ENCODE peak calls at places on chromosome X, in six cellular contexts. One of them, this sample, is unnamed.

GRCh38 chrX:135923353-135923752 is 29.8 kb downstream of the SAGE1 start:
- DNase-seq in neuronal stem cell: no peak
- DNase-seq in A549: peak; percentile 4
- DNase-seq in HepG2: no peak
- DNase-seq in aorta: no peak
- DNase-seq in upper lobe of left lung: no peak
- DNase-seq in this sample: no peak

GRCh38 chrX:135639066-135639815 is 74.2 kb upstream of the CT45A1 start:
- DNase-seq in neuronal stem cell: no peak
- DNase-seq in A549: no peak
- DNase-seq in HepG2: no peak
- DNase-seq in aorta: no peak
- DNase-seq in upper lobe of left lung: no peak
- DNase-seq in this sample: no peak

GRCh38 chrX:154051210-154051810 is 31.6 kb upstream of the IRAK1 start:
- DNase-seq in neuronal stem cell: peak; percentile 24
- DNase-seq in A549: peak; percentile 51
- DNase-seq in HepG2: peak; percentile 45
- DNase-seq in aorta: no peak
- DNase-seq in upper lobe of left lung: peak; percentile 65
- DNase-seq in this sample: peak; percentile 60

GRCh38 chrX:150525061-150525919 is 43.1 kb upstream of the MTM1 start:
- DNase-seq in neuronal stem cell: no peak
- DNase-seq in A549: no peak
- DNase-seq in HepG2: no peak
- DNase-seq in aorta: peak; percentile 84
- DNase-seq in upper lobe of left lung: no peak
- DNase-seq in this sample: peak; percentile 56

GRCh38 chrX:31969714-31970113 is 897.9 kb upstream of the FTHL17 start:
- DNase-seq in neuronal stem cell: no peak
- DNase-seq in A549: no peak
- DNase-seq in HepG2: no peak
- DNase-seq in aorta: no peak
- DNase-seq in upper lobe of left lung: no peak
- DNase-seq in this sample: no peak

GRCh38 chrX:153414838-153415552 is 3.7 kb downstream of the ZFP92 start:
- DNase-seq in neuronal stem cell: no peak
- DNase-seq in A549: no peak
- DNase-seq in HepG2: no peak
- DNase-seq in aorta: peak; percentile 63
- DNase-seq in upper lobe of left lung: peak; percentile 36
- DNase-seq in this sample: peak; percentile 27

GRCh38 chrX:33211356-33212254 is at the start of gene DMD:
- DNase-seq in neuronal stem cell: no peak
- DNase-seq in A549: no peak
- DNase-seq in HepG2: peak; percentile 1
- DNase-seq in aorta: peak; percentile 76
- DNase-seq in upper lobe of left lung: peak; percentile 57
- DNase-seq in this sample: peak; percentile 17

GRCh38 chrX:45719751-45720501 is 519.2 kb upstream of the DIPK2B start:
- DNase-seq in neuronal stem cell: no peak
- DNase-seq in A549: no peak
- DNase-seq in HepG2: no peak
- DNase-seq in aorta: no peak
- DNase-seq in upper lobe of left lung: no peak
- DNase-seq in this sample: no peak

GRCh38 chrX:65581661-65582339 is 47.2 kb upstream of the LAS1L start:
- DNase-seq in neuronal stem cell: peak; percentile 36
- DNase-seq in A549: peak; percentile 62
- DNase-seq in HepG2: peak; percentile 26
- DNase-seq in aorta: no peak
- DNase-seq in upper lobe of left lung: peak; percentile 69
- DNase-seq in this sample: peak; percentile 24

GRCh38 chrX:25191403-25191802 is 175.6 kb upstream of the ARX start:
- DNase-seq in neuronal stem cell: no peak
- DNase-seq in A549: peak; percentile 1
- DNase-seq in HepG2: no peak
- DNase-seq in aorta: no peak
- DNase-seq in upper lobe of left lung: no peak
- DNase-seq in this sample: no peak

GRCh38 chrX:37815366-37815765 is 32.0 kb downstream of the DYNLT3 start:
- DNase-seq in neuronal stem cell: no peak
- DNase-seq in A549: no peak
- DNase-seq in HepG2: no peak
- DNase-seq in aorta: no peak
- DNase-seq in upper lobe of left lung: no peak
- DNase-seq in this sample: no peak

GRCh38 chrX:108348525-108348924 is 89.7 kb downstream of the COL4A6 start:
- DNase-seq in neuronal stem cell: no peak
- DNase-seq in A549: no peak
- DNase-seq in HepG2: no peak
- DNase-seq in aorta: no peak
- DNase-seq in upper lobe of left lung: no peak
- DNase-seq in this sample: no peak

GRCh38 chrX:39653656-39654055 is 444.1 kb downstream of the BCOR start:
- DNase-seq in neuronal stem cell: no peak
- DNase-seq in A549: no peak
- DNase-seq in HepG2: no peak
- DNase-seq in aorta: no peak
- DNase-seq in upper lobe of left lung: no peak
- DNase-seq in this sample: no peak

GRCh38 chrX:22526339-22526738 is 253.6 kb downstream of the CBLL2 start:
- DNase-seq in neuronal stem cell: no peak
- DNase-seq in A549: peak; percentile 4
- DNase-seq in HepG2: no peak
- DNase-seq in aorta: no peak
- DNase-seq in upper lobe of left lung: no peak
- DNase-seq in this sample: no peak

GRCh38 chrX:51047950-51048349 is 137.4 kb downstream of the BMP15 start:
- DNase-seq in neuronal stem cell: no peak
- DNase-seq in A549: no peak
- DNase-seq in HepG2: no peak
- DNase-seq in aorta: no peak
- DNase-seq in upper lobe of left lung: no peak
- DNase-seq in this sample: no peak

GRCh38 chrX:47380268-47380667 is 9.9 kb downstream of the ZNF157 start:
- DNase-seq in neuronal stem cell: no peak
- DNase-seq in A549: no peak
- DNase-seq in HepG2: peak; percentile 19
- DNase-seq in aorta: no peak
- DNase-seq in upper lobe of left lung: peak; percentile 41
- DNase-seq in this sample: peak; percentile 16

GRCh38 chrX:54427837-54428424 is 12.3 kb upstream of the TSR2 start:
- DNase-seq in neuronal stem cell: no peak
- DNase-seq in A549: no peak
- DNase-seq in HepG2: no peak
- DNase-seq in aorta: no peak
- DNase-seq in upper lobe of left lung: no peak
- DNase-seq in this sample: no peak

DNA sequence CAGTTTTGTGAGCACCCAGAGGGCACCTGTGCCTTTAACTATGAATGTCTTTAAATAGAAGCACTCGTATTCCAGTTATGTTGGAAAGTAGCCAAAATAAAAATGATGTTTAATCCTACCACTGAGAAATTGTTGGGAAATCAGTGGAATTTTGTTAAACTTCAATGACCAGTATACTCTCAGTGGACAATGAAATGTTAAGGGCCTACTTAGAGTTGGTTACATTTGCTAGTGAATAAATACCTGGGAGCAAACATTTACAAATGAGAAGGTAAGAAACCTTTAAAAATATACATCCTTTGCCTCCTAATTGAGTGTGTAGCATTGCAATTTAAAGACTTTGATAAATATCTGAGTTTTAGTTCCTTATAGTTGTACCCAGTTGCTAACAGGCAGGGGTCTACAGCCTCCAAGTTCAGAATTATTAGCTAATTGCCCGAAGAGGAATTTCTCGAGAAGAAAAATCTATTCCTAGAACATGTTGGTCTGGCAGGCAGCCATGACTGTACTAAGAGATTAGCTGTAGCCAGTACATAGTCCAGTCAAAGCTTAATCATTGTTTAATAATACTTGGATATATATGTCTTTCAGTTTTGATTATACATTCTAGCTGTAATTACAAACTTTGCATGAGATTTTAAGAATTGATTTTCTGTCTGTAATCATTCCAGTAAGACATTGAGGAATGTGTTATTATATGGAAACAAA is 93.2 kb downstream of the IL1RAPL2 start:
- DNase-seq in neuronal stem cell: no peak
- DNase-seq in A549: no peak
- DNase-seq in HepG2: no peak
- DNase-seq in aorta: no peak
- DNase-seq in upper lobe of left lung: peak; percentile 56
- DNase-seq in this sample: peak; percentile 14
- H3K27ac ChIP-seq in neuronal stem cell: no peak overlapping the region
- H3K27ac ChIP-seq in A549: no peak overlapping the region
- H3K27ac ChIP-seq in HepG2: no peak overlapping the region
- H3K27ac ChIP-seq in aorta: no peak overlapping the region
- H3K27ac ChIP-seq in upper lobe of left lung: no peak overlapping the region
- H3K27ac ChIP-seq in this sample: no peak overlapping the region

GRCh38 chrX:115341421-115341820 is 51.9 kb downstream of the LUZP4 start:
- DNase-seq in neuronal stem cell: no peak
- DNase-seq in A549: peak; percentile 38
- DNase-seq in HepG2: peak; percentile 65
- DNase-seq in aorta: no peak
- DNase-seq in upper lobe of left lung: no peak
- DNase-seq in this sample: no peak
- H3K27ac ChIP-seq in neuronal stem cell: no peak overlapping the region
- H3K27ac ChIP-seq in A549: peak overlapping the region; percentile 74
- H3K27ac ChIP-seq in HepG2: peak overlapping the region; percentile 61
- H3K27ac ChIP-seq in aorta: no peak overlapping the region
- H3K27ac ChIP-seq in upper lobe of left lung: no peak overlapping the region
- H3K27ac ChIP-seq in this sample: no peak overlapping the region

GRCh38 chrX:42714981-42715688 is 62.8 kb downstream of the PPP1R2C start:
- DNase-seq in neuronal stem cell: peak; percentile 0
- DNase-seq in A549: peak; percentile 36
- DNase-seq in HepG2: peak; percentile 14
- DNase-seq in aorta: peak; percentile 82
- DNase-seq in upper lobe of left lung: peak; percentile 65
- DNase-seq in this sample: peak; percentile 18
- H3K27ac ChIP-seq in neuronal stem cell: no peak overlapping the region
- H3K27ac ChIP-seq in A549: no peak overlapping the region
- H3K27ac ChIP-seq in HepG2: no peak overlapping the region
- H3K27ac ChIP-seq in aorta: peak overlapping the region; percentile 26
- H3K27ac ChIP-seq in upper lobe of left lung: no peak overlapping the region
- H3K27ac ChIP-seq in this sample: no peak overlapping the region

DNA sequence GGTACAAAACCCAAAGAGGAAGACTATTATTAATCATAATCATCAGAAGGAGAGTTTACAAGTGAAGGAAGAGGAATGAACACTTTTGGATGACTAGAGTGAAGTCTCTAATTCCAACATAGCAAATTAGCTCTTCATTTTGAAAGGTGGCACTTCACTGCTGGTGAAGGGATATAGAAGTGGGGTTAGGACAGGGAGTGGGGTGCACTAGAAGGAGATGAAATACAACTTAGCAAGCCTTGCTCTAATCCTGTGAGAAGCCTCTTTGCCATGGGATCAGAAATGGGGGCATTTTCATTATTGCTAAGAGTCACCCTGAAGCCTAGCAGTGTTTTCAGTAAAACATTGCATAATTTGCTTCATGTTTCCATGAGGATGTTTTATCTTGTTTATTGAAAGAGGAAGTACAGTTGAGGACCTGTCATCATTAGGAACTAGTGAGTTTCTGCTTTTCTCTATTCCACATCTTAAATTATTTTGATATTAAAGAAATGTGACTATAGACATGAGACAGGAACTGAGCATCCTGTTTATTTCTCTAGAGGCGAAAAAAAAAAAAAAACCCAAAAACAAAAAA is 9.3 kb upstream of the GRPR start:
- DNase-seq in neuronal stem cell: no peak
- DNase-seq in A549: no peak
- DNase-seq in HepG2: no peak
- DNase-seq in aorta: no peak
- DNase-seq in upper lobe of left lung: no peak
- DNase-seq in this sample: no peak
- H3K27ac ChIP-seq in neuronal stem cell: no peak overlapping the region
- H3K27ac ChIP-seq in A549: no peak overlapping the region
- H3K27ac ChIP-seq in HepG2: no peak overlapping the region
- H3K27ac ChIP-seq in aorta: no peak overlapping the region
- H3K27ac ChIP-seq in upper lobe of left lung: no peak overlapping the region
- H3K27ac ChIP-seq in this sample: peak overlapping the region; percentile 8

DNA sequence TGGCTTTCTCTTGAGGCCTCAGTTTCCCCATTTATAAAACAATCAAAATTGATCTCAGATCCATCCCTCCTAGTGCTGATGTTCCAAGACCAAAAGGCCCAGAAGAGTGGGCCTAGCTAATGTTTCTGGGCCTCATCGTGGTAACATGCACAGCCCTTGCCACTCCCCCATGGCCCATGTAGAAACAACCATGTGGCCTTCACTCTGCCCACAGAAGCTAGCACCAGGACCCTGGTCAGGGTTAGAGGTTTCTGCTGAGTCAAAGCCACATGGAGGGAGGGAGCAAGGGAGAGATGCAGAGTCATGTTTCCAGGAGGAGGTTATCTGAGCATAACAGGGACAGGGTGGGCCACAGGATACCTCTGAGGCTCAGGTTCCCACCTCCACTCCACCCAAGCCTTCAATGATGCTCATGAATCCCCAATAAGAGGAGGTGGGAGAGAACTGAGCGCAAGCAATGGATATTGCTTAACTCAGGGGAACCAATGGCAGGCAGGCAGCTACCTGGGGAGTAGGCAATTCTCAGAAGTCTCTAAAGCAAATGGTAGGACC is 16.9 kb downstream of the OTUD5 start:
- DNase-seq in neuronal stem cell: no peak
- DNase-seq in A549: no peak
- DNase-seq in HepG2: no peak
- DNase-seq in aorta: no peak
- DNase-seq in upper lobe of left lung: no peak
- DNase-seq in this sample: no peak
- H3K27ac ChIP-seq in neuronal stem cell: no peak overlapping the region
- H3K27ac ChIP-seq in A549: no peak overlapping the region
- H3K27ac ChIP-seq in HepG2: peak overlapping the region; percentile 88
- H3K27ac ChIP-seq in aorta: no peak overlapping the region
- H3K27ac ChIP-seq in upper lobe of left lung: peak overlapping the region; percentile 11
- H3K27ac ChIP-seq in this sample: no peak overlapping the region

GRCh38 chrX:100643212-100643611 is 787 bp upstream of the SRPX2 start:
- DNase-seq in neuronal stem cell: no peak
- DNase-seq in A549: no peak
- DNase-seq in HepG2: no peak
- DNase-seq in aorta: no peak
- DNase-seq in upper lobe of left lung: no peak
- DNase-seq in this sample: no peak
- H3K27ac ChIP-seq in neuronal stem cell: no peak overlapping the region
- H3K27ac ChIP-seq in A549: peak overlapping the region; percentile 75
- H3K27ac ChIP-seq in HepG2: no peak overlapping the region
- H3K27ac ChIP-seq in aorta: no peak overlapping the region
- H3K27ac ChIP-seq in upper lobe of left lung: no peak overlapping the region
- H3K27ac ChIP-seq in this sample: peak overlapping the region; percentile 87

GRCh38 chrX:132094169-132094568 is 33.7 kb downstream of the FRMD7 start:
- DNase-seq in neuronal stem cell: no peak
- DNase-seq in A549: no peak
- DNase-seq in HepG2: no peak
- DNase-seq in aorta: no peak
- DNase-seq in upper lobe of left lung: no peak
- DNase-seq in this sample: no peak
- H3K27ac ChIP-seq in neuronal stem cell: no peak overlapping the region
- H3K27ac ChIP-seq in A549: no peak overlapping the region
- H3K27ac ChIP-seq in HepG2: no peak overlapping the region
- H3K27ac ChIP-seq in aorta: no peak overlapping the region
- H3K27ac ChIP-seq in upper lobe of left lung: no peak overlapping the region
- H3K27ac ChIP-seq in this sample: no peak overlapping the region

GRCh38 chrX:118221733-118222132 is 105.1 kb upstream of the KLHL13 start:
- DNase-seq in neuronal stem cell: no peak
- DNase-seq in A549: no peak
- DNase-seq in HepG2: no peak
- DNase-seq in aorta: no peak
- DNase-seq in upper lobe of left lung: no peak
- DNase-seq in this sample: no peak
- H3K27ac ChIP-seq in neuronal stem cell: no peak overlapping the region
- H3K27ac ChIP-seq in A549: no peak overlapping the region
- H3K27ac ChIP-seq in HepG2: no peak overlapping the region
- H3K27ac ChIP-seq in aorta: no peak overlapping the region
- H3K27ac ChIP-seq in upper lobe of left lung: no peak overlapping the region
- H3K27ac ChIP-seq in this sample: no peak overlapping the region